ENCODE peak calls at places on chromosomes 6 and 20, in eight cellular contexts. One of them, this sample, is unnamed.
A peak's percentile ranks its signal among the peaks of the same experiment; 100 is the strongest.

GRCh38 chr6:151131346-151131745 is 108.4 kb upstream of the AKAP12 start:
- DNase-seq in SK-N-SH: no peak
- DNase-seq in epithelial cell of prostate: no peak
- DNase-seq in NCI-H2081: no peak
- DNase-seq in IMR-90: no peak
- DNase-seq in activated CD4-positive, alpha-beta T cell treated with anti-CD3 and anti-CD28 coated beads for 48 hours: no peak
- DNase-seq in CD8-positive, alpha-beta memory T cell: no peak
- DNase-seq in ELF-1: no peak
- DNase-seq in this sample: no peak

GRCh38 chr6:37205997-37206340 is 36.0 kb downstream of the PIM1 start:
- DNase-seq in activated CD4-positive, alpha-beta T cell treated with anti-CD3 and anti-CD28 coated beads for 48 hours: no peak
- DNase-seq in ELF-1: no peak
- DNase-seq in SK-N-SH: no peak
- DNase-seq in CD8-positive, alpha-beta memory T cell: no peak
- DNase-seq in NCI-H2081: no peak
- DNase-seq in IMR-90: no peak
- DNase-seq in epithelial cell of prostate: no peak
- DNase-seq in this sample: no peak

GRCh38 chr6:79076160-79076559 is 1.9 kb downstream of the PHIP start:
- DNase-seq in SK-N-SH: peak; percentile 7
- DNase-seq in CD8-positive, alpha-beta memory T cell: no peak
- DNase-seq in IMR-90: peak; percentile 5
- DNase-seq in epithelial cell of prostate: no peak
- DNase-seq in activated CD4-positive, alpha-beta T cell treated with anti-CD3 and anti-CD28 coated beads for 48 hours: peak; percentile 7
- DNase-seq in NCI-H2081: no peak
- DNase-seq in ELF-1: no peak
- DNase-seq in this sample: no peak

GRCh38 chr6:114735118-114735730 is 392.4 kb upstream of the HS3ST5 start:
- DNase-seq in activated CD4-positive, alpha-beta T cell treated with anti-CD3 and anti-CD28 coated beads for 48 hours: no peak
- DNase-seq in IMR-90: no peak
- DNase-seq in epithelial cell of prostate: no peak
- DNase-seq in NCI-H2081: no peak
- DNase-seq in CD8-positive, alpha-beta memory T cell: no peak
- DNase-seq in ELF-1: no peak
- DNase-seq in SK-N-SH: no peak
- DNase-seq in this sample: no peak

GRCh38 chr6:42045538-42046460 is 4.5 kb upstream of the TAF8 start:
- DNase-seq in activated CD4-positive, alpha-beta T cell treated with anti-CD3 and anti-CD28 coated beads for 48 hours: peak; percentile 73
- DNase-seq in NCI-H2081: peak; percentile 40
- DNase-seq in ELF-1: peak; percentile 69
- DNase-seq in SK-N-SH: no peak
- DNase-seq in epithelial cell of prostate: peak; percentile 60
- DNase-seq in CD8-positive, alpha-beta memory T cell: peak; percentile 42
- DNase-seq in IMR-90: peak; percentile 73
- DNase-seq in this sample: no peak

GRCh38 chr6:149440735-149441662 is 40.9 kb downstream of the SUMO4 start:
- DNase-seq in NCI-H2081: no peak
- DNase-seq in IMR-90: peak; percentile 50
- DNase-seq in epithelial cell of prostate: no peak
- DNase-seq in ELF-1: no peak
- DNase-seq in CD8-positive, alpha-beta memory T cell: no peak
- DNase-seq in SK-N-SH: no peak
- DNase-seq in activated CD4-positive, alpha-beta T cell treated with anti-CD3 and anti-CD28 coated beads for 48 hours: no peak
- DNase-seq in this sample: no peak

GRCh38 chr6:169019727-169020491 is 233.7 kb downstream of the THBS2 start:
- DNase-seq in CD8-positive, alpha-beta memory T cell: no peak
- DNase-seq in activated CD4-positive, alpha-beta T cell treated with anti-CD3 and anti-CD28 coated beads for 48 hours: no peak
- DNase-seq in IMR-90: peak; percentile 14
- DNase-seq in NCI-H2081: no peak
- DNase-seq in epithelial cell of prostate: no peak
- DNase-seq in SK-N-SH: no peak
- DNase-seq in ELF-1: no peak
- DNase-seq in this sample: no peak

GRCh38 chr6:163983601-163984445 is 569.3 kb downstream of the QKI start:
- DNase-seq in NCI-H2081: no peak
- DNase-seq in epithelial cell of prostate: no peak
- DNase-seq in CD8-positive, alpha-beta memory T cell: no peak
- DNase-seq in SK-N-SH: no peak
- DNase-seq in ELF-1: no peak
- DNase-seq in activated CD4-positive, alpha-beta T cell treated with anti-CD3 and anti-CD28 coated beads for 48 hours: no peak
- DNase-seq in IMR-90: no peak
- DNase-seq in this sample: no peak

GRCh38 chr20:45036044-45036755 is 64.7 kb downstream of the KCNS1 start:
- DNase-seq in ELF-1: no peak
- DNase-seq in activated CD4-positive, alpha-beta T cell treated with anti-CD3 and anti-CD28 coated beads for 48 hours: peak; percentile 77
- DNase-seq in NCI-H2081: no peak
- DNase-seq in IMR-90: peak; percentile 80
- DNase-seq in SK-N-SH: no peak
- DNase-seq in epithelial cell of prostate: no peak
- DNase-seq in CD8-positive, alpha-beta memory T cell: no peak
- DNase-seq in this sample: peak; percentile 32

GRCh38 chr6:133610271-133610840 is 278.6 kb upstream of the TCF21 start:
- DNase-seq in activated CD4-positive, alpha-beta T cell treated with anti-CD3 and anti-CD28 coated beads for 48 hours: no peak
- DNase-seq in NCI-H2081: no peak
- DNase-seq in epithelial cell of prostate: no peak
- DNase-seq in IMR-90: peak; percentile 75
- DNase-seq in SK-N-SH: no peak
- DNase-seq in CD8-positive, alpha-beta memory T cell: no peak
- DNase-seq in ELF-1: no peak
- DNase-seq in this sample: no peak

GRCh38 chr6:136969930-136970329 is 47.8 kb downstream of the SLC35D3 start:
- DNase-seq in SK-N-SH: no peak
- DNase-seq in NCI-H2081: peak; percentile 16
- DNase-seq in ELF-1: no peak
- DNase-seq in CD8-positive, alpha-beta memory T cell: no peak
- DNase-seq in activated CD4-positive, alpha-beta T cell treated with anti-CD3 and anti-CD28 coated beads for 48 hours: no peak
- DNase-seq in epithelial cell of prostate: peak; percentile 37
- DNase-seq in IMR-90: no peak
- DNase-seq in this sample: peak; percentile 60

GRCh38 chr6:16420715-16421461 is 182.5 kb downstream of the GMPR start:
- DNase-seq in activated CD4-positive, alpha-beta T cell treated with anti-CD3 and anti-CD28 coated beads for 48 hours: peak; percentile 59
- DNase-seq in IMR-90: peak; percentile 83
- DNase-seq in SK-N-SH: no peak
- DNase-seq in CD8-positive, alpha-beta memory T cell: peak; percentile 20
- DNase-seq in NCI-H2081: no peak
- DNase-seq in epithelial cell of prostate: peak; percentile 10
- DNase-seq in ELF-1: no peak
- DNase-seq in this sample: no peak

GRCh38 chr6:26043389-26044139 is 43.7 kb upstream of the HFE start:
- DNase-seq in CD8-positive, alpha-beta memory T cell: peak; percentile 34
- DNase-seq in epithelial cell of prostate: peak; percentile 88
- DNase-seq in ELF-1: peak; percentile 93
- DNase-seq in SK-N-SH: peak; percentile 78
- DNase-seq in IMR-90: peak; percentile 99
- DNase-seq in NCI-H2081: no peak
- DNase-seq in activated CD4-positive, alpha-beta T cell treated with anti-CD3 and anti-CD28 coated beads for 48 hours: peak; percentile 76
- DNase-seq in this sample: peak; percentile 63

GRCh38 chr6:40894962-40895799 is 143.8 kb downstream of the UNC5CL start:
- DNase-seq in IMR-90: peak; percentile 54
- DNase-seq in activated CD4-positive, alpha-beta T cell treated with anti-CD3 and anti-CD28 coated beads for 48 hours: no peak
- DNase-seq in ELF-1: peak; percentile 85
- DNase-seq in NCI-H2081: no peak
- DNase-seq in CD8-positive, alpha-beta memory T cell: no peak
- DNase-seq in epithelial cell of prostate: no peak
- DNase-seq in SK-N-SH: peak; percentile 36
- DNase-seq in this sample: peak; percentile 65

GRCh38 chr20:10715035-10715434 is 41.2 kb upstream of the JAG1 start:
- DNase-seq in activated CD4-positive, alpha-beta T cell treated with anti-CD3 and anti-CD28 coated beads for 48 hours: no peak
- DNase-seq in NCI-H2081: no peak
- DNase-seq in IMR-90: peak; percentile 89
- DNase-seq in CD8-positive, alpha-beta memory T cell: no peak
- DNase-seq in epithelial cell of prostate: no peak
- DNase-seq in SK-N-SH: no peak
- DNase-seq in ELF-1: no peak
- DNase-seq in this sample: no peak

GRCh38 chr6:156351346-156351966 is 425.7 kb upstream of the ARID1B start:
- DNase-seq in activated CD4-positive, alpha-beta T cell treated with anti-CD3 and anti-CD28 coated beads for 48 hours: no peak
- DNase-seq in CD8-positive, alpha-beta memory T cell: no peak
- DNase-seq in ELF-1: no peak
- DNase-seq in SK-N-SH: peak; percentile 25
- DNase-seq in IMR-90: no peak
- DNase-seq in NCI-H2081: no peak
- DNase-seq in epithelial cell of prostate: no peak
- DNase-seq in this sample: peak; percentile 62

GRCh38 chr6:138211048-138211581 is 7.2 kb downstream of the PBOV1 start:
- DNase-seq in activated CD4-positive, alpha-beta T cell treated with anti-CD3 and anti-CD28 coated beads for 48 hours: no peak
- DNase-seq in epithelial cell of prostate: no peak
- DNase-seq in NCI-H2081: no peak
- DNase-seq in CD8-positive, alpha-beta memory T cell: no peak
- DNase-seq in IMR-90: no peak
- DNase-seq in ELF-1: no peak
- DNase-seq in SK-N-SH: no peak
- DNase-seq in this sample: no peak

GRCh38 chr20:20668639-20669038 is 43.8 kb downstream of the RALGAPA2 start:
- DNase-seq in epithelial cell of prostate: no peak
- DNase-seq in CD8-positive, alpha-beta memory T cell: no peak
- DNase-seq in activated CD4-positive, alpha-beta T cell treated with anti-CD3 and anti-CD28 coated beads for 48 hours: no peak
- DNase-seq in NCI-H2081: no peak
- DNase-seq in IMR-90: no peak
- DNase-seq in SK-N-SH: no peak
- DNase-seq in ELF-1: no peak
- DNase-seq in this sample: no peak